ENCODE peak calls at places on chromosomes 5 and 9, in seven cellular contexts. E is fibroblast of gingiva; Q is stimulated activated CD8-positive, alpha-beta memory T cell treated with anti-CD3 and anti-CD28 coated beads, Interleukin-7, amount 100 ng/mL, for 24 hours; C is stimulated activated naive B cell treated with anti-CD40 and anti-IgM and Interleukin-4, amounts not matched to agents 10 μg/mL and 1 μg/mL and 100 μg/mL, for 72 hours; B is cardiac fibroblast; H is GM12892; G is NCI-H748 treated with DMSO at 0.1 percent for 48 hours. P is an unnamed sample.

GRCh38 chr9:37903581-37903830 is 421 bp downstream of the SLC25A51 start:
- DNase-seq in E (peak), Q (no peak), C (no peak), B (no peak), H (no peak), G (no peak), P (no peak)

GRCh38 chr9:126348911-126349550 is 22.4 kb downstream of the MVB12B start:
- DNase-seq in E (no peak), Q (no peak), C (no peak), B (no peak), H (no peak), G (peak), P (no peak)

GRCh38 chr9:124834586-124834985 is 18.7 kb upstream of the WDR38 start:
- DNase-seq in E (no peak), Q (no peak), C (no peak), B (peak), H (no peak), G (no peak), P (no peak)

GRCh38 chr9:130426883-130427282 is 17.9 kb upstream of the ASS1 start:
- DNase-seq in E (peak), Q (no peak), C (no peak), B (peak), H (no peak), G (no peak), P (no peak)

GRCh38 chr5:158023266-158023665 is 164.3 kb upstream of the CLINT1 start:
- DNase-seq in E (no peak), Q (no peak), C (no peak), B (peak), H (no peak), G (no peak), P (no peak)

GRCh38 chr5:65779643-65780042 is 57.6 kb downstream of the NLN start:
- DNase-seq in E (no peak), Q (no peak), C (no peak), B (no peak), H (no peak), G (no peak), P (no peak)

GRCh38 chr5:175579742-175580432 is 78.0 kb upstream of the HRH2 start:
- DNase-seq in E (no peak), Q (no peak), C (no peak), B (no peak), H (no peak), G (no peak), P (no peak)

GRCh38 chr9:95131023-95131943 is 186.2 kb downstream of the FANCC start:
- DNase-seq in E (peak), Q (no peak), C (peak), B (peak), H (peak), G (peak), P (peak)

GRCh38 chr9:76297721-76298239 is 96.4 kb downstream of the RFK start:
- DNase-seq in E (peak), Q (no peak), C (no peak), B (peak), H (no peak), G (no peak), P (no peak)

GRCh38 chr5:77774981-77775772 is 962 bp downstream of the TBCA start:
- DNase-seq in E (no peak), Q (peak), C (peak), B (no peak), H (no peak), G (peak), P (no peak)

GRCh38 chr5:150612405-150612804 is 28.1 kb upstream of the SYNPO start:
- DNase-seq in E (no peak), Q (no peak), C (no peak), B (no peak), H (no peak), G (peak), P (no peak)

GRCh38 chr9:113645224-113645971 is 181.9 kb downstream of the RGS3 start:
- DNase-seq in E (no peak), Q (no peak), C (no peak), B (no peak), H (no peak), G (no peak), P (no peak)

P was measured in iPS DF 6.9.